ENCODE peak calls at places on chromosomes 13 and 19, in five cellular contexts. W is WTC11, M is colonic mucosa, Q is mesothelial cell of epicardium, O is lower lobe of right lung. B is an unnamed sample.

GRCh38 chr13:98511435-98511834 is 65.5 kb downstream of the STK24 start:
- DNase-seq in W (no peak), M (no peak), Q (no peak), O (no peak), B (no peak)

GRCh38 chr13:95245072-95245471 is 56.2 kb downstream of the ABCC4 start:
- DNase-seq in W (no peak), M (no peak), Q (no peak), O (no peak), B (no peak)

GRCh38 chr19:1904385-1905070 is 671 bp upstream of the ADAT3 start:
- DNase-seq in W (peak), M (peak), Q (no peak), O (peak), B (no peak)

GRCh38 chr13:22061806-22062391 is 391.0 kb downstream of the FGF9 start:
- DNase-seq in W (no peak), M (no peak), Q (no peak), O (no peak), B (no peak)

GRCh38 chr13:110562696-110563462 is 1.4 kb upstream of the RAB20 start:
- DNase-seq in W (no peak), M (no peak), Q (no peak), O (no peak), B (no peak)

GRCh38 chr13:32660227-32660626 is 74.0 kb downstream of the PDS5B start:
- DNase-seq in W (no peak), M (no peak), Q (no peak), O (no peak), B (no peak)

GRCh38 chr19:38975214-38975860 is at the start of gene FBXO17:
- DNase-seq in W (peak), M (peak), Q (peak), O (peak), B (no peak)

GRCh38 chr19:1747285-1748114 is 5.8 kb upstream of the ONECUT3 start:
- DNase-seq in W (peak), M (peak), Q (no peak), O (no peak), B (no peak)

GRCh38 chr13:23899555-23899954 is 2.3 kb upstream of the C1QTNF9B start:
- DNase-seq in W (no peak), M (peak), Q (no peak), O (no peak), B (no peak)

GRCh38 chr13:99083976-99084375 is 106.1 kb upstream of the DOCK9 start:
- DNase-seq in W (no peak), M (no peak), Q (no peak), O (no peak), B (no peak)

GRCh38 chr13:64684108-64684507 is 2546.0 kb downstream of the PCDH9 start:
- DNase-seq in W (no peak), M (no peak), Q (no peak), O (no peak), B (no peak)

GRCh38 chr13:101289764-101290163 is 126.5 kb downstream of the NALCN start:
- DNase-seq in W (peak), M (no peak), Q (no peak), O (no peak), B (no peak)

GRCh38 chr19:5172859-5173577 is 167.6 kb downstream of the PTPRS start:
- DNase-seq in W (no peak), M (no peak), Q (no peak), O (no peak), B (no peak)

GRCh38 chr13:72726721-72727416 is 560 bp downstream of the MZT1 start:
- DNase-seq in W (peak), M (peak), Q (peak), O (peak), B (peak)

GRCh38 chr19:1206733-1207301 is 1.2 kb downstream of the STK11 start:
- DNase-seq in W (no peak), M (peak), Q (no peak), O (no peak), B (no peak)

GRCh38 chr13:67977081-67977480 is 746.9 kb upstream of the PCDH9 start:
- DNase-seq in W (no peak), M (no peak), Q (no peak), O (no peak), B (no peak)

GRCh38 chr19:43470288-43470687 is 4.9 kb upstream of the LYPD3 start:
- DNase-seq in W (no peak), M (no peak), Q (no peak), O (no peak), B (no peak)

GRCh38 chr19:45884682-45885555 is 1.0 kb downstream of the IRF2BP1 start:
- DNase-seq in W (peak), M (no peak), Q (no peak), O (no peak), B (no peak)

GRCh38 chr13:75038315-75038881 is 443.6 kb downstream of the TBC1D4 start:
- DNase-seq in W (no peak), M (no peak), Q (no peak), O (no peak), B (no peak)

GRCh38 chr19:48853483-48853882 is 14.9 kb downstream of the PLEKHA4 start:
- DNase-seq in W (no peak), M (no peak), Q (no peak), O (no peak), B (no peak)

GRCh38 chr19:43711751-43712355 is 4.0 kb upstream of the IRGC start:
- DNase-seq in W (no peak), M (no peak), Q (no peak), O (no peak), B (no peak)

GRCh38 chr13:36736119-36736726 is 62.4 kb downstream of the SERTM1 start:
- DNase-seq in W (peak), M (peak), Q (peak), O (no peak), B (no peak)

GRCh38 chr19:32388393-32388724 is 17.2 kb upstream of the DPY19L3 start:
- DNase-seq in W (no peak), M (no peak), Q (no peak), O (no peak), B (no peak)

GRCh38 chr13:75877092-75877491 is 241.0 kb downstream of the LMO7 start:
- DNase-seq in W (no peak), M (no peak), Q (no peak), O (no peak), B (no peak)

GRCh38 chr19:18100710-18101109 is 3.1 kb downstream of the MAST3 start:
- DNase-seq in W (peak), M (no peak), Q (no peak), O (no peak), B (no peak)

GRCh38 chr13:97335488-97336134 is 98.4 kb upstream of the RAP2A start:
- DNase-seq in W (no peak), M (no peak), Q (no peak), O (no peak), B (no peak)

GRCh38 chr13:46389985-46390384 is 2.9 kb upstream of the RUBCNL start:
- DNase-seq in W (no peak), M (peak), Q (no peak), O (peak), B (no peak)

GRCh38 chr13:40777166-40777956 is 6.4 kb upstream of the MRPS31 start:
- DNase-seq in W (peak), M (peak), Q (no peak), O (no peak), B (no peak)

GRCh38 chr19:55228403-55229031 is at the start of gene TMEM86B:
- DNase-seq in W (no peak), M (no peak), Q (no peak), O (no peak), B (no peak)

GRCh38 chr19:55046975-55047622 is 9.0 kb upstream of the GP6 start:
- DNase-seq in W (no peak), M (no peak), Q (no peak), O (no peak), B (no peak)

GRCh38 chr13:44243198-44243852 is 130.3 kb upstream of the SERP2 start:
- DNase-seq in W (peak), M (no peak), Q (no peak), O (peak), B (no peak)

GRCh38 chr13:29830000-29830399 is 20.4 kb downstream of the UBL3 start:
- DNase-seq in W (no peak), M (no peak), Q (no peak), O (no peak), B (no peak)

GRCh38 chr13:71577127-71577526 is 289.9 kb downstream of the DACH1 start:
- DNase-seq in W (no peak), M (no peak), Q (no peak), O (no peak), B (no peak)

GRCh38 chr13:94390881-94391280 is 88.6 kb downstream of the DCT start:
- DNase-seq in W (no peak), M (no peak), Q (no peak), O (no peak), B (no peak)

GRCh38 chr13:109628251-109628699 is 158.1 kb downstream of the IRS2 start:
- DNase-seq in W (no peak), M (no peak), Q (no peak), O (no peak), B (no peak)

GRCh38 chr19:29815231-29815630 is 3.4 kb downstream of the CCNE1 start:
- DNase-seq in W (no peak), M (no peak), Q (no peak), O (peak), B (no peak)

GRCh38 chr13:28552288-28552687 is 57.4 kb upstream of the FLT1 start:
- DNase-seq in W (no peak), M (no peak), Q (no peak), O (no peak), B (no peak)

GRCh38 chr13:60329221-60329983 is 67.6 kb upstream of the TDRD3 start:
- DNase-seq in W (peak), M (peak), Q (no peak), O (peak), B (no peak)

GRCh38 chr19:10430505-10431253 is 10.3 kb downstream of the PDE4A start:
- DNase-seq in W (peak), M (peak), Q (no peak), O (peak), B (no peak)
- TF ChIP-seq CTCF in W (no peak), M (no peak), Q (no peak), O (no peak), B (no peak)

DNA sequence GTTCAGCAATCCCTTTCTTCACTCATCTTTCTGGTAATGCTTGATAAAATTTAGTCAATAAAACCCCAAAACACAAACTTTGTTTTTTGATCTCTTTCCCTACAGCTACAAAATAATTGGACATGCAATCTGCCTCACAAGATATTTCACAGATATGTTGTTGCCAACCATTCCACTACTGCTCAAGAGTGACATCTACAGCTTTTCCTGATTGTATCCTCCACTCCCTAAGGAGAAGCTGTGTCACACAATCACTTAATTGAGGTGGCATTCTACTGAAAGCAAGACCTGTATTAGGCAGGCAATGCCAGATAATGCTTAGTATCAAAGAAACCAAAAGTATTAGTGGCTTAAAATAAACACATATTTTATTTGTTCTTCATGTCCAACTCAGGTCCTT is 1646.2 kb upstream of the SPRY2 start:
- DNase-seq in W (no peak), M (no peak), Q (no peak), O (no peak), B (no peak)
- TF ChIP-seq CTCF in W (no peak), M (no peak), Q (no peak), O (no peak), B (no peak)

DNA sequence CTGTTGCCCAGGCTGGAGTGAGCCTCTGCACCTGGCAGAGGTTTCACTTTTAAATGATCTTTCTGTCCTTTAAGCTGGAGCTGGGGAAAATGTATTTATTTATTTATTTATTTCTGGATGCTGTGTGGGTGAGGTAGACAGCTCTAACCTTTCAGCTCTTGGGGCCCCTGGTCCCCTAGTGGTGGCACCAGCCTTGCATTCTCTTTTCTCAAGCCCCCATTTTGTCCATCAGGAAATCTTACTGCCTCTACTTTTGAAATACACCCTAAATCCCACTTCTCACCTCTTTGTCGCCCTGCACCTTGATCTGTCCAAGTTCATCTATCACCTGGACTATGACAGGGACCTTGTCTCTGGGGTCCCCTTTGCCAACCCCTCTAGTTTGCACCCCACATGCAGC is 2.1 kb upstream of the B9D2 start:
- DNase-seq in W (no peak), M (no peak), Q (no peak), O (no peak), B (no peak)
- TF ChIP-seq CTCF in W (peak), M (no peak), Q (no peak), O (peak), B (no peak)

GRCh38 chr13:52450793-52451116 is 321 bp upstream of the VPS36 start:
- DNase-seq in W (no peak), M (no peak), Q (no peak), O (no peak), B (no peak)
- TF ChIP-seq CTCF in W (peak), M (no peak), Q (peak), O (no peak), B (no peak)

GRCh38 chr13:111610077-111610476 is 289.6 kb downstream of the TEX29 start:
- DNase-seq in W (no peak), M (no peak), Q (no peak), O (no peak), B (no peak)
- TF ChIP-seq CTCF in W (no peak), M (no peak), Q (no peak), O (no peak), B (no peak)

GRCh38 chr13:76884167-76884566 is 2.0 kb downstream of the KCTD12 start:
- DNase-seq in W (peak), M (peak), Q (no peak), O (peak), B (no peak)

GRCh38 chr13:76886292-76887061 is at the start of gene KCTD12:
- DNase-seq in W (peak), M (peak), Q (peak), O (peak), B (peak)

GRCh38 chr13:76886005-76886291 is 257 bp downstream of the KCTD12 start:
- DNase-seq in W (no peak), M (no peak), Q (no peak), O (no peak), B (no peak)

GRCh38 chr13:76884571-76885202 is 1.5 kb downstream of the KCTD12 start:
- DNase-seq in W (no peak), M (peak), Q (no peak), O (no peak), B (no peak)

DNA sequence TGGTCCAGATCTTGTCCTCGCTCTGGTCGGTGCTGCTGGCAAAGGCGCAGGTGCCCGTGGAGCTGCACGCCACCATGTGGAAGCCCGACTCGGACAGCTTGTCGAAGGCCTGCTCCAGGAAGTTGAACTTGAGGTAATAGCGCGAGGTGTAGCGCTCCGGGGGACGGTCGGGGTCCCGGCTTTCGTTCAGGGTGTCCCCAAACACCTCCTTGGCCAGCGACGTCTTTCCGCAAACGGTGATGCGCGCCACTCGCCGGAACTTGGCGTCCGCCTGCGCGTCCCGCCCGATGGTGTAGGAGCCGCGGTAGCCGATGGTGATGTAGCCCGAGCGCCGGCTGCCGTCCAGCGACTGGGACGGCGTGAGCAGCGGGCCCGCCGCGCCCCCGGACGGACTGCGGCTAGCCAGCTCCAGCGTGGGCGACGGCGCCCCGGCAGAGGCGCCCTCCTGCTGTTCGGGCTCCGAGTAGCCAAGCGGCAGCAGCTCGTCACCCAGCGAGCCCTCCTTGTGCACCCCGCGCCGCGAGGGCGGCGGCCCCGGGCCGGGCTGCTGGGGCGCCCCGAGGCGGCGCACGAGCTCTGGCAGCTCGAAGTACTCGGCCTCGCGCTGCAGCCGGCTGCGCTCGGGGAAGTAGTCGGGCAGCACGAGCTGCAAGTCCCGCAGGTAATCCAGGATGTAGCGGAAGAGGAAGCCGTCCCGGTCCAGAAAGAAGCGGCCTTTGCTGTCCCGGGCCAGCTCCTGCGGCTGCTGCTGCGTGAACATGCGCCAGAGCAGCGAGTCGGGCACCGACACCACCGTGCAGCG is 801 bp downstream of the KCTD12 start:
- DNase-seq in W (peak), M (peak), Q (peak), O (peak), B (peak)
- TF ChIP-seq CTCF in W (no peak), M (peak), Q (no peak), O (peak), B (no peak)

DNA sequence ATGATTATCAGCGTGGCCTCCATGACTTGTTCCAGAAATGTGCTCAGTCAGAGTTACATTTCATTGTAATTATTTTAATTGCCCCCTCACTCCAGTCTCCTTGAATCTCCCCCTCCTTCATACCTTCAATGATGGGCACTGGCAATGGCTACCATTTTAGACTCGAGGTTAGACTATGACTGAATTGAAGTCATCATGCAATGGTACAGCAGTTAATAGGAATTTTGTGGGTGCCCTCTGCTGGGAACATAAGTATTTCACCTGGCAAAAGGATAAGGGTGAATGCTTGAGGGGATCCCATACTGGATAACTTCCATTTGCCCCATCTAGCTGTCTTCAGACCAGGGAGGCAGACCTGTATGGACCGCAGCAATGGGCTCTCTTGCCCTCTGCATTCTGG is 32.2 kb upstream of the USP12 start:
- DNase-seq in W (no peak), M (no peak), Q (no peak), O (no peak), B (no peak)
- TF ChIP-seq CTCF in W (no peak), M (no peak), Q (no peak), O (no peak), B (peak)

GRCh38 chr19:19263886-19264487 is 9.1 kb downstream of the TM6SF2 start:
- DNase-seq in W (no peak), M (no peak), Q (no peak), O (no peak), B (no peak)

GRCh38 chr19:19260842-19261241 is 12.3 kb downstream of the TM6SF2 start:
- DNase-seq in W (no peak), M (no peak), Q (no peak), O (no peak), B (no peak)

GRCh38 chr19:19261350-19262189 is 11.5 kb downstream of the TM6SF2 start:
- DNase-seq in W (peak), M (no peak), Q (peak), O (no peak), B (no peak)

GRCh38 chr19:19260417-19260816 is 12.7 kb downstream of the TM6SF2 start:
- DNase-seq in W (no peak), M (no peak), Q (no peak), O (no peak), B (no peak)

DNA sequence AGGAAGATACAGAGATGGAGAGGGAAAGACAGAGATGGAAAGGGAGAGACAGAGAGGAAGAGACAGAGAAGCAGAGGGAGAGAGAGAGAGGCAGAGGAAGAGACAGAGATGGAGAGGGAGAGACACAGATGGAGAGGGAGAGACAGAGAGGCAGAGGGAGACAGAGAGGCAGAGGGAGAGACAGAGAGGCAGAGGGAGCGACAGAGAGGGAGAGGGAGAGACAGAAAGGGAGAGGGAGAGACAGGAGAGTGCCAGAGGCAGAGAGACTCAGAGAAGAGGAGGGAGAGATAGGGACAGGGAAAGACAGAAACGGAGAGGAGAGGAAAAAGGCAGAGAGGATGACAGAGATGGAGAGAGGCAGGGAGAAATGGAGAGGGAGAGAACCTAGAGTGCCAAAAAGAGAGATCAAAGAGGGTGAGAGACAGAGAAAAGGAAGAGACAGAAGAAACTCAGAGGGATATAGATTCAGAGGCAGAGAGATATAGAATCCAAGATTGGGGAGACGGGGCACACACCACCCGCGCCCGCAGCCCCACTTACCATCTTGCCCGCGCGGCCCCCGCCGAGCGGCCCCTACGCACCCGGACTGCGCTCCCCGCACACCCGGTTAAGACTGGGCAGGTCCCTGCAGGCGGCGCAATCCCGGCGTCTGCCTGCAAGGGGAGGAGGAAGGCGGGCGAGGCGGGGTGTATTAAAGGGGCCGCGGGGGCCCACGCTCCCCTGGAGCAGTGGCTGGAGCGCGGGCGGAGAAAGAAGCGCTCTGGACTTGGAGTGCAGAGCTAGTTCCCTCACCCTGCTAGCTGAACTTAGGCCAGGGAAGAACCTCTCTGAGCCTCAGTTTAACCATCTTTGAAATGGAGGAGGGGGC is 10.7 kb downstream of the TM6SF2 start:
- DNase-seq in W (peak), M (no peak), Q (no peak), O (no peak), B (no peak)
- TF ChIP-seq CTCF in W (no peak), M (no peak), Q (no peak), O (no peak), B (no peak)